ENCODE peak calls at places on chromosomes 6 and 20, in nine cellular contexts. I is fibroblast of the aortic adventitia; W is BJ; N is epithelial cell of esophagus; Q is left ventricle myocardium inferior; A is heart left ventricle; B is A549; C is CD8-positive, alpha-beta T cell; M is breast epithelium. T is an unnamed sample.

GRCh38 chr6:79949235-79949634 is 1.9 kb upstream of the ELOVL4 start:
- DNase-seq in W (no peak), M (no peak), B (peak), A (peak), C (peak), Q (no peak), N (peak), I (peak), T (peak)

GRCh38 chr20:38343798-38344701 is 2.2 kb upstream of the LBP start:
- DNase-seq in W (no peak), B (no peak), A (no peak), Q (no peak), M (no peak), C (no peak), N (no peak), I (no peak), T (no peak)

GRCh38 chr6:136251394-136251793 is 1.3 kb upstream of the MTFR2 start:
- DNase-seq in A (no peak), Q (no peak), I (no peak), M (no peak), N (no peak), B (no peak), W (no peak), C (no peak), T (no peak)

GRCh38 chr6:169843991-169844390 is 92.6 kb downstream of the ERMARD start:
- DNase-seq in M (no peak), W (no peak), I (no peak), A (no peak), N (no peak), Q (no peak), B (no peak), C (no peak), T (no peak)

GRCh38 chr20:32920066-32920465 is 61.3 kb downstream of the EFCAB8 start:
- DNase-seq in C (no peak), N (no peak), A (no peak), I (no peak), W (no peak), Q (no peak), M (no peak), B (no peak), T (no peak)

GRCh38 chr6:86581833-86582232 is 355.5 kb upstream of the HTR1E start:
- DNase-seq in I (no peak), C (no peak), W (no peak), M (no peak), N (peak), Q (no peak), A (no peak), B (no peak), T (no peak)

GRCh38 chr20:25233016-25233772 is 14.7 kb upstream of the PYGB start:
- DNase-seq in C (no peak), W (no peak), A (peak), Q (peak), I (peak), B (peak), M (peak), N (peak), T (peak)

GRCh38 chr6:118843685-118844390 is 50.1 kb upstream of the ASF1A start:
- DNase-seq in I (peak), M (no peak), W (no peak), A (no peak), B (no peak), Q (no peak), N (no peak), C (no peak), T (peak)

GRCh38 chr20:1033751-1034419 is 31.8 kb upstream of the RSPO4 start:
- DNase-seq in A (no peak), I (no peak), W (no peak), C (no peak), Q (no peak), M (no peak), B (no peak), N (no peak), T (no peak)

GRCh38 chr6:71886184-71887005 is at the start of gene RIMS1:
- DNase-seq in C (no peak), Q (no peak), B (peak), M (no peak), A (no peak), N (no peak), W (no peak), I (peak), T (peak)

GRCh38 chr20:36895036-36895435 is 19.1 kb downstream of the TLDC2 start:
- DNase-seq in Q (no peak), C (no peak), I (no peak), W (no peak), B (no peak), N (no peak), A (no peak), M (no peak), T (no peak)

GRCh38 chr6:108661982-108662381 is 101.3 kb downstream of the FOXO3 start:
- DNase-seq in W (no peak), C (no peak), B (no peak), N (no peak), A (no peak), Q (no peak), I (no peak), M (no peak), T (no peak)

GRCh38 chr6:32166411-32167061 is 2.1 kb downstream of the EGFL8 start:
- DNase-seq in N (no peak), C (no peak), Q (no peak), M (no peak), A (no peak), B (no peak), W (no peak), I (no peak), T (no peak)

GRCh38 chr6:36873612-36874011 is 991 bp downstream of the PPIL1 start:
- DNase-seq in Q (no peak), B (peak), I (no peak), A (no peak), N (peak), M (no peak), W (no peak), C (no peak), T (no peak)

GRCh38 chr20:17610566-17611289 is 40.9 kb downstream of the DSTN start:
- DNase-seq in B (no peak), N (peak), A (peak), I (no peak), M (peak), Q (no peak), W (no peak), C (peak), T (no peak)
- H3K4me3 ChIP-seq in B (no peak), N (no peak), A (no peak), I (no peak), M (no peak), Q (no peak), W (no peak), C (peak), T (no peak)

DNA sequence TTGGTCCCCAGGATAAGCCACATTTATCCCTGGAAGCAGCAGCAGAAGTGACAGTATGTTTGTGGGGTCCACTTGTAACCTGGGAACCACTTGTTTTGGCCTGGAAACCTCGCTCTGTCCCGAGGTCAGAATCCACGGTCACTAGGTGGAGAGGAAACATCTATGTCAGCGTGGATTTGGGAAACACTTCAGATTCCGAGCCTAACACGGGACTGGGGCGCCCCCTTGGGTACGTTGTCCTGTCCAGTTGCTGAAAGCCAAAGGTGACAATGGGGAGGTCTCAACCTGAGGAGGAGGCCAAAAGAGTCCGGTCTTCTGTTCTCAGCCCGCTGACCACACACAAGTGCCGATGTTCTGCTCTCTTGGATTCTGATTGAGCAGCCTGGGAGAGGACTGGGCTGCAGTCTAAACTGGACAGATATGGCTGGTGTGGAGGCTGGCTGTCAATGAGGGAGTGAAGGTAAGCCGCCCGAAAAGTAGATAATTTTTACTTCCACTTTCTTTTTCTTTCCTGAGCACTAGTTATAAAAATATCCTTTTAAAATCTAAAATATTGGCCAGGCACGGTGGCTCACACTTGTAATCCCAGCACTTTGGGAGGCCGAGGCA is 4.9 kb upstream of the ZFP57 start:
- DNase-seq in C (no peak), B (no peak), M (no peak), N (peak), A (peak), Q (peak), I (no peak), W (no peak), T (no peak)
- TF ChIP-seq CTCF in C (no peak), B (no peak), M (no peak), N (no peak), A (peak), Q (peak), I (no peak), W (no peak), T (peak)

GRCh38 chr6:30826961-30827342 is 57.4 kb upstream of the DDR1 start:
- DNase-seq in Q (no peak), M (no peak), N (peak), I (no peak), W (no peak), A (no peak), C (no peak), B (peak), T (no peak)
- H3K4me3 ChIP-seq in Q (no peak), M (no peak), N (no peak), I (no peak), W (no peak), A (no peak), C (no peak), B (no peak), T (no peak)

GRCh38 chr6:56483929-56484328 is 158.8 kb downstream of the DST start:
- DNase-seq in N (no peak), B (no peak), M (no peak), A (no peak), Q (no peak), C (no peak), W (peak), I (peak), T (peak)

GRCh38 chr6:56489559-56489958 is 153.1 kb downstream of the DST start:
- DNase-seq in I (no peak), A (no peak), N (no peak), B (no peak), W (no peak), C (no peak), Q (no peak), M (no peak), T (no peak)

GRCh38 chr6:56484669-56485068 is 158.0 kb downstream of the DST start:
- DNase-seq in N (no peak), C (no peak), W (peak), A (no peak), I (peak), Q (no peak), B (no peak), M (no peak), T (no peak)

GRCh38 chr6:56488281-56488680 is 154.4 kb downstream of the DST start:
- DNase-seq in W (no peak), N (no peak), C (no peak), I (no peak), A (no peak), M (no peak), B (no peak), Q (no peak), T (no peak)

GRCh38 chr6:56486681-56487080 is 156.0 kb downstream of the DST start:
- DNase-seq in A (no peak), N (no peak), I (no peak), Q (no peak), C (no peak), W (no peak), M (no peak), B (no peak), T (no peak)
- TF ChIP-seq CTCF in A (no peak), N (no peak), I (no peak), Q (no peak), C (no peak), W (no peak), M (no peak), B (no peak), T (no peak)

GRCh38 chr20:19819149-19819548 is 61.1 kb downstream of the RIN2 start:
- DNase-seq in B (no peak), C (no peak), I (no peak), Q (no peak), A (no peak), N (no peak), M (no peak), W (no peak), T (no peak)

GRCh38 chr20:19823216-19823615 is 65.2 kb downstream of the RIN2 start:
- DNase-seq in C (no peak), A (no peak), N (no peak), B (no peak), M (no peak), I (no peak), W (no peak), Q (no peak), T (no peak)

GRCh38 chr20:19823971-19824370 is 65.9 kb downstream of the RIN2 start:
- DNase-seq in I (no peak), B (no peak), N (peak), A (peak), W (no peak), M (no peak), C (no peak), Q (no peak), T (no peak)

GRCh38 chr20:19821605-19822004 is 63.5 kb downstream of the RIN2 start:
- DNase-seq in W (no peak), C (no peak), N (no peak), M (no peak), Q (no peak), I (no peak), B (no peak), A (no peak), T (no peak)

GRCh38 chr20:19820520-19821211 is 62.6 kb downstream of the RIN2 start:
- DNase-seq in C (no peak), M (no peak), A (no peak), N (no peak), W (no peak), Q (no peak), B (no peak), I (no peak), T (peak)
- H3K4me3 ChIP-seq in C (no peak), M (no peak), A (no peak), N (no peak), W (no peak), Q (no peak), B (no peak), I (no peak), T (no peak)

GRCh38 chr6:131061771-131062160 is 1.3 kb downstream of the EPB41L2 start:
- DNase-seq in Q (no peak), B (no peak), C (no peak), N (no peak), A (no peak), M (no peak), I (peak), W (no peak), T (peak)

GRCh38 chr6:131061041-131061770 is 1.8 kb downstream of the EPB41L2 start:
- DNase-seq in N (no peak), A (no peak), I (peak), W (no peak), B (peak), Q (no peak), C (no peak), M (no peak), T (peak)

GRCh38 chr6:131060311-131060710 is 2.7 kb downstream of the EPB41L2 start:
- DNase-seq in N (no peak), M (no peak), B (no peak), Q (no peak), A (no peak), C (no peak), W (no peak), I (peak), T (no peak)

GRCh38 chr6:131058236-131058635 is 4.8 kb downstream of the EPB41L2 start:
- DNase-seq in N (no peak), Q (no peak), I (peak), C (no peak), M (no peak), B (no peak), A (no peak), W (no peak), T (peak)

GRCh38 chr6:131059486-131059885 is 3.6 kb downstream of the EPB41L2 start:
- DNase-seq in C (no peak), B (peak), A (no peak), W (no peak), Q (no peak), I (peak), N (peak), M (no peak), T (peak)
- TF ChIP-seq CTCF in C (no peak), B (peak), A (peak), W (no peak), Q (no peak), I (no peak), N (no peak), M (no peak), T (no peak)

DNA sequence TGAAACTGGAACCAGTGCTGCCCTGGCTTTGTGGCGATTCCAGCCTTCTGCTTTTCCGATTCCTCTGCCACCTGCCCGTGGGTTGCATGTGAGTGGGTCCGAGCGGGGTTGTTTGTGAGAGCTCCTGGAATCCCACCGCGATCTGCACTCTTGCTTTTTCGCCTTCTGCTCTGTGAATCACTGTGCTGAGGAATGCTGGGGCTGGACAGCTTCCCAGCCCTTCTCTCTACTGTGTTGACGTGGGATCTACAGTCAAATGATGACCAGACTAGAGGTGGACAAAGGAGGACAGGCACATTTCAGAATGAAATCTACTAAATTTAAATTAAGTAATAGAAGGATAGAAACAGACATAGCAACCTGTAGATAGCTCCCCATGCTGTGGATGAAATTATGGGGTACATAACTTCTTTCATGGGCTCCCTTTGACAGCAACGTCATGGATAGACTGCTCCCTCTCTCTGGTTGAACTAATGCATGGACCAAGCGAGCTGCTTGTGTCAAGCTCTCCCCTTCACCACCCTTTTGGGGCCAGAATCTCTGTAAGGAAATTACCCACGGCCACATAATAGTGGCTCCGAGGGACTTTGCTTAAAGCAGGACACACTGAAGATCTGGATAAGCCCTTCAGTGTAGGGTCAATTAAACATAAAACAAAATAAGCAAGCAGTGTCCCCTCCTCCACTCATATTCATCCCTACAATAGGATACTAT is 2.0 kb downstream of the FNDC1 start:
- DNase-seq in B (no peak), N (peak), Q (peak), M (no peak), C (no peak), W (no peak), A (peak), I (peak), T (peak)
- H3K4me3 ChIP-seq in B (no peak), N (no peak), Q (peak), M (no peak), C (no peak), W (peak), A (no peak), I (peak), T (no peak)